ENCODE peak calls at places on chromosomes 6 and 20, in five cellular contexts. O is CD4-positive, alpha-beta memory T cell; H is pancreas; A is stomach; V is naive thymus-derived CD4-positive, alpha-beta T cell. G is an unnamed sample. For H3K4me1, the result is how much of the 10 kb centered on the place peaks cover.

GRCh38 chr6:135162678-135163439 is 18.2 kb upstream of the MYB start:
- DNase-seq in O (peak), H (peak), A (peak), V (peak), G (peak)

GRCh38 chr6:39808934-39809333 is 16.8 kb downstream of the DAAM2 start:
- DNase-seq in O (no peak), H (no peak), A (no peak), V (no peak), G (no peak)

GRCh38 chr6:46893648-46894047 is 28.1 kb downstream of the ADGRF5 start:
- DNase-seq in O (no peak), H (no peak), A (no peak), V (no peak), G (no peak)

GRCh38 chr6:37449984-37450383 is 17.0 kb downstream of the CMTR1 start:
- DNase-seq in O (no peak), H (no peak), A (no peak), V (no peak), G (no peak)

GRCh38 chr6:21115111-21115510 is 478.4 kb upstream of the SOX4 start:
- DNase-seq in O (no peak), H (no peak), A (no peak), V (no peak), G (no peak)

GRCh38 chr6:34020278-34020677 is 125.6 kb downstream of the GRM4 start:
- DNase-seq in O (no peak), H (peak), A (no peak), V (no peak), G (no peak)

GRCh38 chr6:41734666-41735426 is 562 bp downstream of the TFEB start:
- DNase-seq in O (peak), H (peak), A (peak), V (peak), G (peak)

GRCh38 chr20:40970218-40970617 is 58.4 kb upstream of the TOP1 start:
- DNase-seq in O (no peak), H (no peak), A (peak), V (no peak), G (no peak)

GRCh38 chr20:16308754-16309153 is 264.5 kb downstream of the KIF16B start:
- DNase-seq in O (no peak), H (no peak), A (no peak), V (no peak), G (no peak)

GRCh38 chr20:32231847-32232246 is 24.2 kb downstream of the POFUT1 start:
- DNase-seq in O (peak), H (no peak), A (no peak), V (peak), G (no peak)

GRCh38 chr6:6751615-6752014 is 163.1 kb downstream of the LY86 start:
- DNase-seq in O (no peak), H (no peak), A (no peak), V (peak), G (peak)

GRCh38 chr6:11616200-11616611 is 78.7 kb downstream of the TMEM170B start:
- DNase-seq in O (no peak), H (no peak), A (no peak), V (no peak), G (no peak)

GRCh38 chr20:48621256-48622078 is 206.3 kb downstream of the PREX1 start:
- DNase-seq in O (no peak), H (peak), A (no peak), V (no peak), G (peak)

GRCh38 chr6:131989036-131989435 is 37.9 kb upstream of the CCN2 start:
- DNase-seq in O (no peak), H (no peak), A (no peak), V (no peak), G (no peak)

GRCh38 chr6:113281014-113281810 is 575.9 kb upstream of the MARCKS start:
- DNase-seq in O (no peak), H (no peak), A (no peak), V (no peak), G (no peak)

GRCh38 chr20:38162878-38163875 is 1.9 kb downstream of the TGM2 start:
- DNase-seq in O (no peak), H (peak), A (no peak), V (no peak), G (no peak)

GRCh38 chr20:32585011-32585518 is at the start of gene NOL4L:
- DNase-seq in O (peak), H (peak), A (peak), V (peak), G (no peak)

GRCh38 chr6:40804905-40805304 is 217.7 kb upstream of the LRFN2 start:
- DNase-seq in O (no peak), H (no peak), A (no peak), V (no peak), G (no peak)

GRCh38 chr6:132483779-132484679 is 28.9 kb downstream of the STX7 start:
- DNase-seq in O (peak), H (no peak), A (no peak), V (peak), G (peak)

GRCh38 chr6:76275746-76276145 is 203.3 kb upstream of the IMPG1 start:
- DNase-seq in O (no peak), H (no peak), A (no peak), V (no peak), G (no peak)

GRCh38 chr6:46419576-46420002 is 71.7 kb downstream of the RCAN2 start:
- DNase-seq in O (no peak), H (no peak), A (peak), V (no peak), G (peak)

GRCh38 chr20:47360489-47361267 is 4.2 kb upstream of the ZMYND8 start:
- DNase-seq in O (no peak), H (peak), A (peak), V (no peak), G (peak)

GRCh38 chr6:38110407-38111025 is 291.0 kb downstream of the ZFAND3 start:
- DNase-seq in O (no peak), H (no peak), A (no peak), V (no peak), G (no peak)

GRCh38 chr6:39266782-39267355 is 37.6 kb upstream of the KCNK5 start:
- DNase-seq in O (no peak), H (no peak), A (no peak), V (no peak), G (no peak)

GRCh38 chr6:93419304-93420162 is at the start of gene EPHA7:
- DNase-seq in O (peak), H (peak), A (peak), V (no peak), G (peak)

GRCh38 chr6:44989391-44989790 is 338.7 kb upstream of the RUNX2 start:
- DNase-seq in O (no peak), H (no peak), A (no peak), V (no peak), G (no peak)

GRCh38 chr6:22774129-22774528 is 204.8 kb downstream of the HDGFL1 start:
- DNase-seq in O (no peak), H (no peak), A (no peak), V (no peak), G (no peak)

GRCh38 chr6:6975395-6976111 is 132.2 kb upstream of the RREB1 start:
- DNase-seq in O (no peak), H (no peak), A (no peak), V (no peak), G (no peak)

GRCh38 chr20:3755814-3756480 is 11.6 kb downstream of the ADISSP start:
- DNase-seq in O (no peak), H (no peak), A (no peak), V (no peak), G (no peak)

GRCh38 chr6:123715243-123715863 is 78.6 kb upstream of the TRDN start:
- DNase-seq in O (no peak), H (no peak), A (no peak), V (no peak), G (no peak)

GRCh38 chr6:52992980-52993379 is 2.1 kb downstream of the GSTA4 start:
- DNase-seq in O (no peak), H (no peak), A (no peak), V (no peak), G (no peak)

GRCh38 chr6:160261991-160262718 is 3.5 kb upstream of the SLC22A2 start:
- DNase-seq in O (peak), H (no peak), A (no peak), V (no peak), G (no peak)

GRCh38 chr6:131831392-131831791 is 23.6 kb downstream of the ENPP1 start:
- DNase-seq in O (no peak), H (no peak), A (no peak), V (no peak), G (no peak)

GRCh38 chr6:129590408-129591022 is 119.5 kb downstream of the ARHGAP18 start:
- DNase-seq in O (no peak), H (no peak), A (no peak), V (no peak), G (no peak)

GRCh38 chr6:159977242-159978214 is 8.6 kb downstream of the IGF2R start:
- DNase-seq in O (no peak), H (no peak), A (no peak), V (no peak), G (no peak)

GRCh38 chr20:6007094-6007528 is 46.7 kb downstream of the LRRN4 start:
- DNase-seq in O (no peak), H (no peak), A (no peak), V (no peak), G (no peak)

GRCh38 chr20:25178563-25179438 is 16.7 kb upstream of the ENTPD6 start:
- DNase-seq in O (peak), H (no peak), A (peak), V (peak), G (no peak)

GRCh38 chr6:50452001-50452400 is 261.3 kb upstream of the TFAP2D start:
- DNase-seq in O (no peak), H (no peak), A (no peak), V (no peak), G (no peak)

GRCh38 chr6:143689852-143690251 is 12.1 kb downstream of the PHACTR2 start:
- DNase-seq in O (no peak), H (no peak), A (no peak), V (no peak), G (no peak)

GRCh38 chr20:9072741-9073310 is 3.9 kb downstream of the PLCB4 start:
- DNase-seq in O (no peak), H (no peak), A (no peak), V (no peak), G (no peak)
- H3K4me1 ChIP-seq in O (under half), H (under half), A (half or more), V (under half), G (under half)

GRCh38 chr6:117494283-117494682 is 11.8 kb downstream of the DCBLD1 start:
- DNase-seq in O (no peak), H (no peak), A (no peak), V (no peak), G (no peak)
- H3K4me1 ChIP-seq in O (under half), H (under half), A (half or more), V (under half), G (under half)

DNA sequence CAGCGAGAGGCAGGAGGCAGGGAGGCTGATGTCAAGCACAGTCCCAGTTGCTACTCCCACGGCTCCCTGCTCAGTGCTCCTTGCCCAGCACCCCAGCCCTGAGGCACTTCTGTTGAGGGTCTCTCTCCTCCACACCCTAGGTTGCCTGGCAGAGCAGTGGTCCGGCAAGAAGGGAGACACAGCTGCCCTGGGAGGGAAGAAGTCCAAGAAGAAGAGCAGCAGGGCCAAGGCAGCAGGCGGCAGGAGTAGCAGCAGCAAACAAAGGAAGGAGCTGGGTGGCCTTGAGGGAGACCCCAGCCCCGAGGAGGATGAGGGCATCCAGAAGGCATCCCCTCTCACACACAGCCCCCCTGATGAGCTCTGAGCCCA is 9.1 kb downstream of the CNPY3 start:
- DNase-seq in O (no peak), H (no peak), A (no peak), V (no peak), G (no peak)
- H3K4me1 ChIP-seq in O (under half), H (under half), A (under half), V (under half), G (under half)

DNA sequence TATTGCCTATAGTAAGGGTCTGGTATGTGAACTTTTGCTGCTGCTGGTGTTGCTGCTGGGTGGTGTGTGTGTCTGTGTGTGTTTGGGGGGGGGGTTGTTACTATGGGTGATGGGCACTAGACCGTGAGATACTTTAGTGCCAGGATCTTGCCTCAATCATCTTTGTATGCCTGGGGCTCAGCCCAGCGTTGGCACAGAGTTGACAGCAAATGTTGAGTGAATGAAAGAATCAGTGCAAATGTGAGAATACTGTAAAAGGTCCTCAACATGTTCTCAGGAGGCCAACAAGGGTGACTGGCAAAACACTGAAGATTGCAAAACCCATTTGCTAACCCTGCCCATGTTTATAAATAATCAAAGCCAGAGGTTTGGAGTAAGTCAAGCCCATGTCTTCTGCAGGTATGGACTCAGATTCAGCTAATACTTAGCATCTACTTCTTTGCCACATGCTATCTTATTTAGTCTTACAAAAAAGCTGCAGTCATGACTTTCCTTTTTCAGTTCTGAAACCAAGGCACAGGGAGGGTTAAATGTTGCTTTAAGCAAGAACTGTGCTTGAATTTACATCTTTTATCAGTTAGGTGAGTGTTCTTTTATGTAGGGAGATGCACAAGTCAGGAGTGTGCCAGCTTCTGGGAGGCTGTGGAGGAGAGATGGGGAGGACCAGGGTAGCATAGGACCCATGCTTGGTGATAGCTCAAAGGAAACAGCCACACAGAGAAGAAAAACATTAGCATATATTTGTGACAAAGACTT is 125.3 kb upstream of the SPACA1 start:
- DNase-seq in O (no peak), H (no peak), A (no peak), V (no peak), G (no peak)
- H3K4me1 ChIP-seq in O (under half), H (under half), A (under half), V (under half), G (under half)

GRCh38 chr20:45019764-45020126 is 53.4 kb downstream of the STK4 start:
- DNase-seq in O (no peak), H (no peak), A (no peak), V (no peak), G (no peak)
- H3K4me1 ChIP-seq in O (half or more), H (under half), A (under half), V (under half), G (under half)

GRCh38 chr20:50520222-50520877 is 10.2 kb downstream of the PTPN1 start:
- DNase-seq in O (no peak), H (no peak), A (no peak), V (no peak), G (peak)
- H3K4me1 ChIP-seq in O (half or more), H (under half), A (half or more), V (half or more), G (half or more)